ENCODE peak calls at places on chromosomes 11 and 22, in four cellular contexts. One of them, this sample, is unnamed.

GRCh38 chr11:70073881-70074371 is 4.2 kb upstream of the ANO1 start:
- DNase-seq in T47D: no peak
- DNase-seq in effector memory CD8-positive, alpha-beta T cell: no peak
- DNase-seq in activated CD4-positive, alpha-beta T cell treated with anti-CD3 and anti-CD28 coated beads, Interleukin-2, amount 50 U/mL, for 24 hours: no peak
- DNase-seq in this sample: no peak

GRCh38 chr22:36977401-36977861 is 41.8 kb downstream of the TST start:
- DNase-seq in activated CD4-positive, alpha-beta T cell treated with anti-CD3 and anti-CD28 coated beads, Interleukin-2, amount 50 U/mL, for 24 hours: peak
- DNase-seq in T47D: no peak
- DNase-seq in effector memory CD8-positive, alpha-beta T cell: peak
- DNase-seq in this sample: peak

GRCh38 chr11:433641-434040 is 8.2 kb downstream of the ANO9 start:
- DNase-seq in T47D: no peak
- DNase-seq in activated CD4-positive, alpha-beta T cell treated with anti-CD3 and anti-CD28 coated beads, Interleukin-2, amount 50 U/mL, for 24 hours: no peak
- DNase-seq in effector memory CD8-positive, alpha-beta T cell: no peak
- DNase-seq in this sample: no peak

GRCh38 chr11:31926816-31927528 is 115.8 kb upstream of the PAX6 start:
- DNase-seq in effector memory CD8-positive, alpha-beta T cell: no peak
- DNase-seq in activated CD4-positive, alpha-beta T cell treated with anti-CD3 and anti-CD28 coated beads, Interleukin-2, amount 50 U/mL, for 24 hours: no peak
- DNase-seq in T47D: no peak
- DNase-seq in this sample: no peak

GRCh38 chr11:96752221-96752620 is 362.4 kb downstream of the JRKL start:
- DNase-seq in activated CD4-positive, alpha-beta T cell treated with anti-CD3 and anti-CD28 coated beads, Interleukin-2, amount 50 U/mL, for 24 hours: no peak
- DNase-seq in effector memory CD8-positive, alpha-beta T cell: no peak
- DNase-seq in T47D: no peak
- DNase-seq in this sample: no peak

GRCh38 chr22:46084943-46085830 is 65.1 kb upstream of the PPARA start:
- DNase-seq in T47D: no peak
- DNase-seq in activated CD4-positive, alpha-beta T cell treated with anti-CD3 and anti-CD28 coated beads, Interleukin-2, amount 50 U/mL, for 24 hours: no peak
- DNase-seq in effector memory CD8-positive, alpha-beta T cell: no peak
- DNase-seq in this sample: no peak

GRCh38 chr11:83744620-83745192 is 458.5 kb upstream of the CCDC90B start:
- DNase-seq in effector memory CD8-positive, alpha-beta T cell: no peak
- DNase-seq in activated CD4-positive, alpha-beta T cell treated with anti-CD3 and anti-CD28 coated beads, Interleukin-2, amount 50 U/mL, for 24 hours: no peak
- DNase-seq in T47D: no peak
- DNase-seq in this sample: no peak

GRCh38 chr11:13333456-13333957 is 55.9 kb downstream of the BMAL1 start:
- DNase-seq in effector memory CD8-positive, alpha-beta T cell: no peak
- DNase-seq in T47D: no peak
- DNase-seq in activated CD4-positive, alpha-beta T cell treated with anti-CD3 and anti-CD28 coated beads, Interleukin-2, amount 50 U/mL, for 24 hours: no peak
- DNase-seq in this sample: no peak

GRCh38 chr22:32410459-32410858 is 1.6 kb downstream of the RTCB start:
- DNase-seq in activated CD4-positive, alpha-beta T cell treated with anti-CD3 and anti-CD28 coated beads, Interleukin-2, amount 50 U/mL, for 24 hours: no peak
- DNase-seq in T47D: no peak
- DNase-seq in effector memory CD8-positive, alpha-beta T cell: no peak
- DNase-seq in this sample: no peak

GRCh38 chr11:68948496-68948895 is 32.3 kb downstream of the MRGPRD start:
- DNase-seq in T47D: no peak
- DNase-seq in effector memory CD8-positive, alpha-beta T cell: no peak
- DNase-seq in activated CD4-positive, alpha-beta T cell treated with anti-CD3 and anti-CD28 coated beads, Interleukin-2, amount 50 U/mL, for 24 hours: no peak
- DNase-seq in this sample: no peak

GRCh38 chr22:28019360-28019759 is 100.3 kb upstream of the PITPNB start:
- DNase-seq in T47D: no peak
- DNase-seq in activated CD4-positive, alpha-beta T cell treated with anti-CD3 and anti-CD28 coated beads, Interleukin-2, amount 50 U/mL, for 24 hours: no peak
- DNase-seq in effector memory CD8-positive, alpha-beta T cell: no peak
- DNase-seq in this sample: no peak

GRCh38 chr22:45632791-45633515 is 38.7 kb upstream of the ATXN10 start:
- DNase-seq in effector memory CD8-positive, alpha-beta T cell: no peak
- DNase-seq in activated CD4-positive, alpha-beta T cell treated with anti-CD3 and anti-CD28 coated beads, Interleukin-2, amount 50 U/mL, for 24 hours: no peak
- DNase-seq in T47D: no peak
- DNase-seq in this sample: no peak

GRCh38 chr11:93737904-93738612 is 3.2 kb downstream of the TAF1D start:
- DNase-seq in T47D: no peak
- DNase-seq in activated CD4-positive, alpha-beta T cell treated with anti-CD3 and anti-CD28 coated beads, Interleukin-2, amount 50 U/mL, for 24 hours: no peak
- DNase-seq in effector memory CD8-positive, alpha-beta T cell: no peak
- DNase-seq in this sample: no peak

GRCh38 chr11:20159680-20160381 is 444 bp downstream of the DBX1 start:
- DNase-seq in activated CD4-positive, alpha-beta T cell treated with anti-CD3 and anti-CD28 coated beads, Interleukin-2, amount 50 U/mL, for 24 hours: no peak
- DNase-seq in T47D: no peak
- DNase-seq in effector memory CD8-positive, alpha-beta T cell: no peak
- DNase-seq in this sample: no peak

GRCh38 chr11:79437274-79437980 is 3.4 kb downstream of the TENM4 start:
- DNase-seq in effector memory CD8-positive, alpha-beta T cell: no peak
- DNase-seq in T47D: no peak
- DNase-seq in activated CD4-positive, alpha-beta T cell treated with anti-CD3 and anti-CD28 coated beads, Interleukin-2, amount 50 U/mL, for 24 hours: no peak
- DNase-seq in this sample: no peak

GRCh38 chr11:22133785-22134184 is 59.1 kb upstream of the ANO5 start:
- DNase-seq in activated CD4-positive, alpha-beta T cell treated with anti-CD3 and anti-CD28 coated beads, Interleukin-2, amount 50 U/mL, for 24 hours: no peak
- DNase-seq in T47D: no peak
- DNase-seq in effector memory CD8-positive, alpha-beta T cell: no peak
- DNase-seq in this sample: no peak

GRCh38 chr11:128625316-128625715 is 38.0 kb upstream of the ETS1 start:
- DNase-seq in activated CD4-positive, alpha-beta T cell treated with anti-CD3 and anti-CD28 coated beads, Interleukin-2, amount 50 U/mL, for 24 hours: no peak
- DNase-seq in effector memory CD8-positive, alpha-beta T cell: no peak
- DNase-seq in T47D: no peak
- DNase-seq in this sample: no peak

GRCh38 chr22:49306632-49306975 is 521.1 kb downstream of the BRD1 start:
- DNase-seq in activated CD4-positive, alpha-beta T cell treated with anti-CD3 and anti-CD28 coated beads, Interleukin-2, amount 50 U/mL, for 24 hours: no peak
- DNase-seq in T47D: no peak
- DNase-seq in effector memory CD8-positive, alpha-beta T cell: no peak
- DNase-seq in this sample: no peak

GRCh38 chr11:26579683-26580082 is 7.6 kb upstream of the MUC15 start:
- DNase-seq in T47D: no peak
- DNase-seq in activated CD4-positive, alpha-beta T cell treated with anti-CD3 and anti-CD28 coated beads, Interleukin-2, amount 50 U/mL, for 24 hours: no peak
- DNase-seq in effector memory CD8-positive, alpha-beta T cell: no peak
- DNase-seq in this sample: no peak

GRCh38 chr11:105229257-105229656 is 89.7 kb upstream of the CARD18 start:
- DNase-seq in activated CD4-positive, alpha-beta T cell treated with anti-CD3 and anti-CD28 coated beads, Interleukin-2, amount 50 U/mL, for 24 hours: no peak
- DNase-seq in effector memory CD8-positive, alpha-beta T cell: no peak
- DNase-seq in T47D: no peak
- DNase-seq in this sample: no peak

GRCh38 chr22:42794551-42795510 is 62.2 kb downstream of the ARFGAP3 start:
- DNase-seq in T47D: no peak
- DNase-seq in effector memory CD8-positive, alpha-beta T cell: no peak
- DNase-seq in activated CD4-positive, alpha-beta T cell treated with anti-CD3 and anti-CD28 coated beads, Interleukin-2, amount 50 U/mL, for 24 hours: no peak
- DNase-seq in this sample: no peak

GRCh38 chr11:65119670-65119995 is 2.1 kb upstream of the ZNHIT2 start:
- DNase-seq in activated CD4-positive, alpha-beta T cell treated with anti-CD3 and anti-CD28 coated beads, Interleukin-2, amount 50 U/mL, for 24 hours: no peak
- DNase-seq in effector memory CD8-positive, alpha-beta T cell: no peak
- DNase-seq in T47D: no peak
- DNase-seq in this sample: no peak

GRCh38 chr11:34204396-34205279 is 99.2 kb downstream of the NAT10 start:
- DNase-seq in activated CD4-positive, alpha-beta T cell treated with anti-CD3 and anti-CD28 coated beads, Interleukin-2, amount 50 U/mL, for 24 hours: no peak
- DNase-seq in T47D: no peak
- DNase-seq in effector memory CD8-positive, alpha-beta T cell: no peak
- DNase-seq in this sample: no peak

GRCh38 chr11:125412509-125412908 is 83.6 kb downstream of the FEZ1 start:
- DNase-seq in T47D: no peak
- DNase-seq in activated CD4-positive, alpha-beta T cell treated with anti-CD3 and anti-CD28 coated beads, Interleukin-2, amount 50 U/mL, for 24 hours: no peak
- DNase-seq in effector memory CD8-positive, alpha-beta T cell: no peak
- DNase-seq in this sample: no peak

GRCh38 chr11:3195251-3196160 is 23.1 kb downstream of the MRGPRG start:
- DNase-seq in activated CD4-positive, alpha-beta T cell treated with anti-CD3 and anti-CD28 coated beads, Interleukin-2, amount 50 U/mL, for 24 hours: no peak
- DNase-seq in T47D: no peak
- DNase-seq in effector memory CD8-positive, alpha-beta T cell: no peak
- DNase-seq in this sample: no peak

GRCh38 chr11:70637949-70638598 is 239.7 kb downstream of the CTTN start:
- DNase-seq in activated CD4-positive, alpha-beta T cell treated with anti-CD3 and anti-CD28 coated beads, Interleukin-2, amount 50 U/mL, for 24 hours: no peak
- DNase-seq in T47D: no peak
- DNase-seq in effector memory CD8-positive, alpha-beta T cell: no peak
- DNase-seq in this sample: no peak

GRCh38 chr22:44173154-44173553 is 7.6 kb upstream of the PARVG start:
- DNase-seq in activated CD4-positive, alpha-beta T cell treated with anti-CD3 and anti-CD28 coated beads, Interleukin-2, amount 50 U/mL, for 24 hours: no peak
- DNase-seq in T47D: no peak
- DNase-seq in effector memory CD8-positive, alpha-beta T cell: no peak
- DNase-seq in this sample: no peak

GRCh38 chr22:23750744-23751440 is at the start of gene ZNF70:
- DNase-seq in activated CD4-positive, alpha-beta T cell treated with anti-CD3 and anti-CD28 coated beads, Interleukin-2, amount 50 U/mL, for 24 hours: peak
- DNase-seq in T47D: peak
- DNase-seq in effector memory CD8-positive, alpha-beta T cell: peak
- DNase-seq in this sample: peak